ENCODE peak calls at places on chromosomes 6 and 20, in six cellular contexts. One of them, this sample, is unnamed.

GRCh38 chr20:43458422-43458924 is 777 bp downstream of the SRSF6 start:
- DNase-seq in OCI-LY7: no peak
- DNase-seq in PC-3: no peak
- DNase-seq in osteoblast: no peak
- DNase-seq in GM23338: peak; percentile 34
- DNase-seq in neuronal stem cell: peak; percentile 8
- DNase-seq in this sample: no peak

GRCh38 chr20:53159144-53159543 is 187.0 kb downstream of the TSHZ2 start:
- DNase-seq in osteoblast: no peak
- DNase-seq in GM23338: no peak
- DNase-seq in neuronal stem cell: no peak
- DNase-seq in PC-3: no peak
- DNase-seq in OCI-LY7: no peak
- DNase-seq in this sample: no peak

GRCh38 chr6:54619102-54619501 is 227.5 kb upstream of the FAM83B start:
- DNase-seq in PC-3: no peak
- DNase-seq in osteoblast: no peak
- DNase-seq in GM23338: no peak
- DNase-seq in OCI-LY7: no peak
- DNase-seq in neuronal stem cell: no peak
- DNase-seq in this sample: no peak

GRCh38 chr6:126923807-126924206 is 194.7 kb upstream of the RSPO3 start:
- DNase-seq in osteoblast: no peak
- DNase-seq in GM23338: no peak
- DNase-seq in OCI-LY7: no peak
- DNase-seq in PC-3: no peak
- DNase-seq in neuronal stem cell: no peak
- DNase-seq in this sample: no peak

GRCh38 chr6:3612341-3613041 is 139.0 kb downstream of the PXDC1 start:
- DNase-seq in GM23338: no peak
- DNase-seq in neuronal stem cell: no peak
- DNase-seq in OCI-LY7: no peak
- DNase-seq in osteoblast: peak; percentile 93
- DNase-seq in PC-3: peak; percentile 98
- DNase-seq in this sample: peak; percentile 94

GRCh38 chr6:1378224-1379025 is 11.0 kb upstream of the FOXF2 start:
- DNase-seq in OCI-LY7: no peak
- DNase-seq in PC-3: no peak
- DNase-seq in neuronal stem cell: peak; percentile 35
- DNase-seq in GM23338: peak; percentile 70
- DNase-seq in osteoblast: peak; percentile 58
- DNase-seq in this sample: no peak

GRCh38 chr20:3203315-3204123 is 963 bp downstream of the DDRGK1 start:
- DNase-seq in PC-3: peak; percentile 39
- DNase-seq in OCI-LY7: peak; percentile 40
- DNase-seq in neuronal stem cell: no peak
- DNase-seq in osteoblast: peak; percentile 88
- DNase-seq in GM23338: peak; percentile 56
- DNase-seq in this sample: no peak

GRCh38 chr6:35725721-35726438 is 11.0 kb upstream of the ARMC12 start:
- DNase-seq in GM23338: no peak
- DNase-seq in OCI-LY7: peak; percentile 34
- DNase-seq in osteoblast: peak; percentile 88
- DNase-seq in PC-3: no peak
- DNase-seq in neuronal stem cell: no peak
- DNase-seq in this sample: no peak

GRCh38 chr20:40991181-40991889 is 37.3 kb upstream of the TOP1 start:
- DNase-seq in osteoblast: no peak
- DNase-seq in GM23338: no peak
- DNase-seq in OCI-LY7: peak; percentile 99
- DNase-seq in neuronal stem cell: no peak
- DNase-seq in PC-3: no peak
- DNase-seq in this sample: no peak

GRCh38 chr6:158662607-158663464 is 13.0 kb downstream of the SYTL3 start:
- DNase-seq in osteoblast: no peak
- DNase-seq in PC-3: peak; percentile 24
- DNase-seq in neuronal stem cell: no peak
- DNase-seq in GM23338: no peak
- DNase-seq in OCI-LY7: no peak
- DNase-seq in this sample: peak; percentile 69

GRCh38 chr6:90350689-90351554 is 54.3 kb upstream of the BACH2 start:
- DNase-seq in OCI-LY7: peak; percentile 92
- DNase-seq in GM23338: no peak
- DNase-seq in PC-3: no peak
- DNase-seq in neuronal stem cell: no peak
- DNase-seq in osteoblast: no peak
- DNase-seq in this sample: no peak

GRCh38 chr6:39910164-39910563 is 24.1 kb downstream of the MOCS1 start:
- DNase-seq in GM23338: no peak
- DNase-seq in OCI-LY7: no peak
- DNase-seq in neuronal stem cell: no peak
- DNase-seq in PC-3: no peak
- DNase-seq in osteoblast: no peak
- DNase-seq in this sample: no peak

GRCh38 chr6:170108456-170108855 is 182.4 kb downstream of the DLL1 start:
- DNase-seq in neuronal stem cell: no peak
- DNase-seq in OCI-LY7: no peak
- DNase-seq in GM23338: no peak
- DNase-seq in PC-3: no peak
- DNase-seq in osteoblast: peak; percentile 63
- DNase-seq in this sample: no peak

GRCh38 chr20:16580127-16580526 is 6.9 kb upstream of the KIF16B start:
- DNase-seq in GM23338: no peak
- DNase-seq in neuronal stem cell: no peak
- DNase-seq in PC-3: peak; percentile 93
- DNase-seq in osteoblast: peak; percentile 64
- DNase-seq in OCI-LY7: no peak
- DNase-seq in this sample: peak; percentile 64

GRCh38 chr20:50673146-50673830 is 18.1 kb downstream of the RIPOR3 start:
- DNase-seq in PC-3: no peak
- DNase-seq in OCI-LY7: no peak
- DNase-seq in GM23338: no peak
- DNase-seq in neuronal stem cell: no peak
- DNase-seq in osteoblast: no peak
- DNase-seq in this sample: no peak

GRCh38 chr20:10080554-10080953 is 45.8 kb downstream of the ANKEF1 start:
- DNase-seq in osteoblast: no peak
- DNase-seq in PC-3: no peak
- DNase-seq in GM23338: no peak
- DNase-seq in OCI-LY7: no peak
- DNase-seq in neuronal stem cell: no peak
- DNase-seq in this sample: no peak

GRCh38 chr6:115717472-115717871 is 343.2 kb downstream of the FRK start:
- DNase-seq in OCI-LY7: no peak
- DNase-seq in PC-3: no peak
- DNase-seq in neuronal stem cell: no peak
- DNase-seq in osteoblast: no peak
- DNase-seq in GM23338: no peak
- DNase-seq in this sample: no peak

GRCh38 chr6:109816452-109817374 is 125.6 kb downstream of the FIG4 start:
- DNase-seq in neuronal stem cell: no peak
- DNase-seq in GM23338: no peak
- DNase-seq in osteoblast: no peak
- DNase-seq in OCI-LY7: no peak
- DNase-seq in PC-3: no peak
- DNase-seq in this sample: no peak

GRCh38 chr20:17844549-17845298 is 123.9 kb downstream of the SNX5 start:
- DNase-seq in osteoblast: no peak
- DNase-seq in PC-3: no peak
- DNase-seq in GM23338: no peak
- DNase-seq in OCI-LY7: no peak
- DNase-seq in neuronal stem cell: no peak
- DNase-seq in this sample: no peak

GRCh38 chr6:292506-293184 is 358 bp downstream of the DUSP22 start:
- DNase-seq in GM23338: peak; percentile 80
- DNase-seq in osteoblast: peak; percentile 94
- DNase-seq in PC-3: peak; percentile 36
- DNase-seq in neuronal stem cell: peak; percentile 49
- DNase-seq in OCI-LY7: peak; percentile 85
- DNase-seq in this sample: peak; percentile 26

GRCh38 chr6:89932245-89932802 is 38.1 kb downstream of the GJA10 start:
- DNase-seq in OCI-LY7: no peak
- DNase-seq in PC-3: no peak
- DNase-seq in GM23338: no peak
- DNase-seq in osteoblast: no peak
- DNase-seq in neuronal stem cell: no peak
- DNase-seq in this sample: no peak

GRCh38 chr20:34269996-34270627 is 28.9 kb downstream of the ASIP start:
- DNase-seq in OCI-LY7: no peak
- DNase-seq in neuronal stem cell: no peak
- DNase-seq in osteoblast: no peak
- DNase-seq in PC-3: no peak
- DNase-seq in GM23338: no peak
- DNase-seq in this sample: no peak

GRCh38 chr20:1489764-1490436 is 1.3 kb downstream of the SIRPB2 start:
- DNase-seq in GM23338: no peak
- DNase-seq in neuronal stem cell: no peak
- DNase-seq in osteoblast: no peak
- DNase-seq in OCI-LY7: no peak
- DNase-seq in PC-3: peak; percentile 82
- DNase-seq in this sample: no peak

GRCh38 chr6:157200117-157200516 is 123.2 kb downstream of the TMEM242 start:
- DNase-seq in osteoblast: no peak
- DNase-seq in PC-3: no peak
- DNase-seq in GM23338: no peak
- DNase-seq in neuronal stem cell: no peak
- DNase-seq in OCI-LY7: no peak
- DNase-seq in this sample: no peak
- H3K36me3 ChIP-seq in osteoblast: peaks cover 54% of the 10 kb centered on the region
- H3K36me3 ChIP-seq in PC-3: peaks cover 4% of the 10 kb centered on the region
- H3K36me3 ChIP-seq in GM23338: peaks cover 17% of the 10 kb centered on the region
- H3K36me3 ChIP-seq in neuronal stem cell: peaks cover 29% of the 10 kb centered on the region
- H3K36me3 ChIP-seq in OCI-LY7: peaks cover 83% of the 10 kb centered on the region
- H3K36me3 ChIP-seq in this sample: peaks cover 36% of the 10 kb centered on the region

GRCh38 chr6:78614961-78615360 is 252.4 kb upstream of the IRAK1BP1 start:
- DNase-seq in PC-3: no peak
- DNase-seq in GM23338: no peak
- DNase-seq in neuronal stem cell: no peak
- DNase-seq in osteoblast: no peak
- DNase-seq in OCI-LY7: no peak
- DNase-seq in this sample: no peak

GRCh38 chr6:78619016-78619415 is 248.3 kb upstream of the IRAK1BP1 start:
- DNase-seq in osteoblast: no peak
- DNase-seq in PC-3: no peak
- DNase-seq in OCI-LY7: no peak
- DNase-seq in GM23338: no peak
- DNase-seq in neuronal stem cell: no peak
- DNase-seq in this sample: peak; percentile 14

GRCh38 chr6:78611097-78611625 is 256.2 kb upstream of the IRAK1BP1 start:
- DNase-seq in GM23338: peak; percentile 11
- DNase-seq in neuronal stem cell: no peak
- DNase-seq in OCI-LY7: no peak
- DNase-seq in PC-3: no peak
- DNase-seq in osteoblast: no peak
- DNase-seq in this sample: no peak

GRCh38 chr6:78611886-78612480 is 255.4 kb upstream of the IRAK1BP1 start:
- DNase-seq in osteoblast: no peak
- DNase-seq in OCI-LY7: peak; percentile 33
- DNase-seq in neuronal stem cell: no peak
- DNase-seq in GM23338: peak; percentile 77
- DNase-seq in PC-3: peak; percentile 60
- DNase-seq in this sample: no peak

GRCh38 chr6:78615430-78615904 is 251.9 kb upstream of the IRAK1BP1 start:
- DNase-seq in neuronal stem cell: no peak
- DNase-seq in osteoblast: no peak
- DNase-seq in PC-3: peak; percentile 39
- DNase-seq in OCI-LY7: no peak
- DNase-seq in GM23338: no peak
- DNase-seq in this sample: peak; percentile 35
- H2AFZ ChIP-seq in neuronal stem cell: no peak overlapping the region
- H2AFZ ChIP-seq in osteoblast: peak overlapping the region; percentile 53
- H2AFZ ChIP-seq in PC-3: no peak overlapping the region
- H2AFZ ChIP-seq in OCI-LY7: no peak overlapping the region
- H2AFZ ChIP-seq in GM23338: no peak overlapping the region
- H2AFZ ChIP-seq in this sample: peak overlapping the region; percentile 23

GRCh38 chr20:46022411-46023147 is 6.4 kb upstream of the SLC12A5 start:
- DNase-seq in neuronal stem cell: no peak
- DNase-seq in OCI-LY7: peak; percentile 82
- DNase-seq in GM23338: peak; percentile 85
- DNase-seq in osteoblast: peak; percentile 87
- DNase-seq in PC-3: peak; percentile 68
- DNase-seq in this sample: no peak

GRCh38 chr20:46021361-46022359 is 7.4 kb upstream of the SLC12A5 start:
- DNase-seq in osteoblast: no peak
- DNase-seq in GM23338: peak; percentile 97
- DNase-seq in PC-3: peak; percentile 61
- DNase-seq in OCI-LY7: peak; percentile 92
- DNase-seq in neuronal stem cell: peak; percentile 89
- DNase-seq in this sample: no peak

GRCh38 chr20:46018611-46019010 is 9.9 kb downstream of the MMP9 start:
- DNase-seq in GM23338: no peak
- DNase-seq in OCI-LY7: no peak
- DNase-seq in neuronal stem cell: no peak
- DNase-seq in osteoblast: peak; percentile 62
- DNase-seq in PC-3: no peak
- DNase-seq in this sample: no peak

GRCh38 chr20:46023148-46023484 is 5.9 kb upstream of the SLC12A5 start:
- DNase-seq in OCI-LY7: no peak
- DNase-seq in PC-3: no peak
- DNase-seq in GM23338: no peak
- DNase-seq in osteoblast: peak; percentile 6
- DNase-seq in neuronal stem cell: no peak
- DNase-seq in this sample: no peak

DNA sequence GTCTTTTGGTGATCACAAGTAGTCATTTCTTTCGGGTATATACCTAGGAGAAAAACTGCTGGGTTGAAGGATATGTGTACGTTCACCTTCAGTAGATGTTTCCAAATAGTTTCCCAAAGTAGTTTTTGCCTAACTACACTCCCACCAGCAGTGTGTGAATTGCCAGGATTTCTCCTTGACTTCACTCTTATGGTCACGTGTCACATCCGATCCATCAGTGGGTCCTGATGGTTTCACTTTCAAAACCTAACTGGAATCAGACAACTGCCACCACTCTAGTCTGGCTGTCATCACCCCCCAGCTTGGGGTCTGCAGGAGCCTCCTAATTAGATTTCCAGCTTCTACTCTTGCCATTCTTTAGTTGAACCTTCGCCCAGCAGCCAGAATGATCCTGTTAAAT is 8.5 kb upstream of the SLC12A5 start:
- DNase-seq in GM23338: no peak
- DNase-seq in osteoblast: no peak
- DNase-seq in neuronal stem cell: no peak
- DNase-seq in OCI-LY7: peak; percentile 38
- DNase-seq in PC-3: no peak
- DNase-seq in this sample: no peak
- H3K36me3 ChIP-seq in GM23338: no peaks in the 10 kb centered on the region
- H3K36me3 ChIP-seq in osteoblast: no peaks in the 10 kb centered on the region
- H3K36me3 ChIP-seq in neuronal stem cell: no peaks in the 10 kb centered on the region
- H3K36me3 ChIP-seq in OCI-LY7: no peaks in the 10 kb centered on the region
- H3K36me3 ChIP-seq in PC-3: no peaks in the 10 kb centered on the region
- H3K36me3 ChIP-seq in this sample: no peaks in the 10 kb centered on the region

GRCh38 chr6:68572975-68573374 is 62.1 kb upstream of the ADGRB3 start:
- DNase-seq in OCI-LY7: no peak
- DNase-seq in GM23338: no peak
- DNase-seq in osteoblast: no peak
- DNase-seq in PC-3: no peak
- DNase-seq in neuronal stem cell: no peak
- DNase-seq in this sample: no peak

GRCh38 chr6:68572525-68572924 is 62.6 kb upstream of the ADGRB3 start:
- DNase-seq in PC-3: peak; percentile 64
- DNase-seq in GM23338: peak; percentile 88
- DNase-seq in neuronal stem cell: no peak
- DNase-seq in osteoblast: no peak
- DNase-seq in OCI-LY7: peak; percentile 60
- DNase-seq in this sample: no peak

GRCh38 chr6:68575765-68576439 is 59.2 kb upstream of the ADGRB3 start:
- DNase-seq in GM23338: peak; percentile 80
- DNase-seq in osteoblast: peak; percentile 3
- DNase-seq in PC-3: peak; percentile 33
- DNase-seq in neuronal stem cell: no peak
- DNase-seq in OCI-LY7: no peak
- DNase-seq in this sample: no peak
- H2AFZ ChIP-seq in GM23338: peak overlapping the region; percentile 99
- H2AFZ ChIP-seq in osteoblast: no peak overlapping the region
- H2AFZ ChIP-seq in PC-3: peak overlapping the region; percentile 36
- H2AFZ ChIP-seq in neuronal stem cell: peak overlapping the region; percentile 77
- H2AFZ ChIP-seq in OCI-LY7: no peak overlapping the region
- H2AFZ ChIP-seq in this sample: peak overlapping the region; percentile 32

This sample was measured in astrocyte.